ENCODE peak calls at places on chromosomes 13 and 19, in ten cellular contexts. D is Calu3, I is neural crest cell, S is tibial nerve, U is ascending aorta, N is lower leg skin, T is fibroblast of lung, C is transverse colon, A is foreskin fibroblast, R is HCT116. W is an unnamed sample.

GRCh38 chr13:93079294-93079693 is 147.3 kb upstream of the GPC6 start:
- DNase-seq in D (no peak), I (no peak), S (no peak), U (no peak), N (no peak), T (peak; percentile 76), C (no peak), A (peak; percentile 0), R (no peak), W (peak; percentile 39)

GRCh38 chr13:41751277-41751676 is 209.6 kb downstream of the VWA8 start:
- DNase-seq in D (no peak), I (no peak), S (no peak), U (no peak), N (no peak), T (peak; percentile 74), C (no peak), A (peak; percentile 12), R (no peak), W (no peak)

GRCh38 chr13:46146898-46147297 is 35.1 kb downstream of the LCP1 start:
- DNase-seq in D (no peak), I (peak; percentile 26), S (no peak), U (no peak), N (no peak), T (no peak), C (no peak), A (peak; percentile 19), R (no peak), W (no peak)

GRCh38 chr19:1942078-1942933 is 1.3 kb downstream of the CSNK1G2 start:
- DNase-seq in D (peak; percentile 75), I (peak; percentile 70), S (peak; percentile 60), U (peak; percentile 89), N (peak; percentile 43), T (peak; percentile 73), C (peak; percentile 86), A (peak; percentile 51), R (no peak), W (peak; percentile 78)

GRCh38 chr19:49936549-49936948 is 7.2 kb upstream of the NUP62 start:
- DNase-seq in D (no peak), I (no peak), S (no peak), U (no peak), N (no peak), T (no peak), C (no peak), A (no peak), R (no peak), W (no peak)

GRCh38 chr13:106230450-106230849 is 305.0 kb downstream of the EFNB2 start:
- DNase-seq in D (no peak), I (no peak), S (no peak), U (no peak), N (no peak), T (peak; percentile 59), C (no peak), A (peak; percentile 42), R (no peak), W (peak; percentile 84)

GRCh38 chr19:40279761-40280607 is 5.2 kb downstream of the AKT2 start:
- DNase-seq in D (no peak), I (no peak), S (no peak), U (no peak), N (no peak), T (no peak), C (no peak), A (no peak), R (no peak), W (no peak)

GRCh38 chr13:35354305-35354704 is 122.2 kb downstream of the MAB21L1 start:
- DNase-seq in D (no peak), I (no peak), S (no peak), U (no peak), N (no peak), T (no peak), C (no peak), A (no peak), R (no peak), W (no peak)

GRCh38 chr13:73273737-73274136 is 214.9 kb downstream of the KLF5 start:
- DNase-seq in D (no peak), I (no peak), S (no peak), U (no peak), N (no peak), T (peak; percentile 97), C (no peak), A (peak; percentile 2), R (no peak), W (no peak)

GRCh38 chr19:14686411-14686810 is 3.4 kb upstream of the ZNF333 start:
- DNase-seq in D (peak; percentile 13), I (no peak), S (no peak), U (no peak), N (no peak), T (no peak), C (peak; percentile 17), A (peak; percentile 1), R (peak; percentile 29), W (peak; percentile 35)
- TF ChIP-seq CTCF in D (no peak), I (peak; percentile 47), S (no peak), U (no peak), N (no peak), T (peak; percentile 22), C (peak; percentile 32), A (peak; percentile 10), R (no peak), W (peak; percentile 23)

GRCh38 chr13:108980237-108980636 is 350.8 kb downstream of the MYO16 start:
- DNase-seq in D (no peak), I (no peak), S (no peak), U (no peak), N (no peak), T (no peak), C (no peak), A (no peak), R (no peak), W (no peak)

DNA sequence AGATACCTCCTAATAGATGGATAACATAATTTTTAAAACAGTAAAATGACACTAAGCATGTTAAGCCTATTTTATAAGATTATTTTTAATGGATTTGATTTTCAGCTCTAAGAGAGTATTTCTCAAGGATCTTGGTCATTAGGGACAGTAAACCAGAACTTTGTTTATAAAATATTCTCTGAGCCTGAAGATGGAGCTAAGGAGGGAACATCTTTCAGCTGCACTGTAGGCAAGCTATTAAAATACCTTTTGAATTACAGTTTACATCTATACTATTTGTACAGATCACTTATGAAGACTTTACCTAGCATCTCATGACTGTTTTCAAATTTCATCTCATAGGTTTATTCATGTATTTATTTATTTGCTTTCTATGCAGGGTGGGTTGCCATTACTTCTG is 345.3 kb downstream of the MYO16 start:
- DNase-seq in D (no peak), I (no peak), S (no peak), U (no peak), N (no peak), T (no peak), C (no peak), A (no peak), R (no peak), W (no peak)
- TF ChIP-seq CTCF in D (no peak), I (no peak), S (no peak), U (no peak), N (no peak), T (no peak), C (no peak), A (no peak), R (no peak), W (no peak)

DNA sequence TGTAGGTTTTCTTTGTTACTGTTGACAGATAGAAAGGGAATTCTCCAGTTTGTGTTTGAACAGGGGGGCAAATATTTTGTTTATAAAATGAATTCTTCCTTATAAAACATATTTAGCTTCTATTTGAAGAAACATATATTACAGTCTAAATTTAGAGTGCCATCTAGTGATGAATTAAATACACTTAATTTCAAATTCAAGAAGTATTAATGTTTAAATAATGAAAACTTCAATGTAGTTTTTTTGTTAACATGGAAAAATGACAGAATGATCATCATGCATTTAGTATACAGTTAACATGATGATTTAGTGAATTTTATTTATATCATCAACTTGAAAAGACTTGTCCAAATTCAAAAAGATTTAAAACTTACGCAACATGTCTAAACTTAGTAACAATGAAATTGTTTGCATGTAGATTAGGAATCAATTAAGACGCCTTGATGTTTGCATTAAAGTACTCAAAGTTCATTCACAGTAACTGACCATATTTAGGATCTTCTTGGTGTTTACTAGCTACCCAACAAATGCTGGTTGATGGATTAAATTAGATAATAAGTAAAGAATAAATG is 765.9 kb upstream of the SLITRK1 start:
- DNase-seq in D (no peak), I (no peak), S (no peak), U (no peak), N (no peak), T (no peak), C (no peak), A (no peak), R (no peak), W (peak; percentile 6)
- TF ChIP-seq CTCF in D (no peak), I (peak; percentile 55), S (no peak), U (no peak), N (no peak), T (no peak), C (no peak), A (no peak), R (no peak), W (peak; percentile 27)

GRCh38 chr19:41753159-41753558 is 2.2 kb upstream of the CEACAM6 start:
- DNase-seq in D (peak; percentile 89), I (peak; percentile 25), S (peak; percentile 7), U (no peak), N (peak; percentile 17), T (no peak), C (peak; percentile 83), A (peak; percentile 2), R (peak; percentile 34), W (peak; percentile 65)
- TF ChIP-seq CTCF in D (peak; percentile 96), I (peak; percentile 67), S (no peak), U (peak; percentile 16), N (no peak), T (peak; percentile 52), C (peak; percentile 81), A (peak; percentile 63), R (peak; percentile 94), W (peak; percentile 62)

DNA sequence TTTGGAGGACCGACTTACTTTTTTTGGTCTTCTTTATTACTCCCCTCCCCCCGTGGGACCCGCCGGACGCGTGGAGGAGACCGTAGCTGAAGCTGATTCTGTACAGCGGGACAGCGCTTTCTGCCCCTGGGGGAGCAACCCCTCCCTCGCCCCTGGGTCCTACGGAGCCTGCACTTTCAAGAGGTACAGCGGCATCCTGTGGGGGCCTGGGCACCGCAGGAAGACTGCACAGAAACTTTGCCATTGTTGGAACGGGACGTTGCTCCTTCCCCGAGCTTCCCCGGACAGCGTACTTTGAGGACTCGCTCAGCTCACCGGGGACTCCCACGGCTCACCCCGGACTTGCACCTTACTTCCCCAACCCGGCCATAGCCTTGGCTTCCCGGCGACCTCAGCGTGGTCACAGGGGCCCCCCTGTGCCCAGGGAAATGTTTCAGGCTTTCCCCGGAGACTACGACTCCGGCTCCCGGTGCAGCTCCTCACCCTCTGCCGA is 409 bp downstream of the FOSB start:
- DNase-seq in D (peak; percentile 58), I (peak; percentile 19), S (peak; percentile 26), U (no peak), N (no peak), T (no peak), C (peak; percentile 48), A (no peak), R (no peak), W (peak; percentile 47)
- TF ChIP-seq CTCF in D (no peak), I (no peak), S (no peak), U (no peak), N (no peak), T (no peak), C (no peak), A (no peak), R (no peak), W (no peak)

DNA sequence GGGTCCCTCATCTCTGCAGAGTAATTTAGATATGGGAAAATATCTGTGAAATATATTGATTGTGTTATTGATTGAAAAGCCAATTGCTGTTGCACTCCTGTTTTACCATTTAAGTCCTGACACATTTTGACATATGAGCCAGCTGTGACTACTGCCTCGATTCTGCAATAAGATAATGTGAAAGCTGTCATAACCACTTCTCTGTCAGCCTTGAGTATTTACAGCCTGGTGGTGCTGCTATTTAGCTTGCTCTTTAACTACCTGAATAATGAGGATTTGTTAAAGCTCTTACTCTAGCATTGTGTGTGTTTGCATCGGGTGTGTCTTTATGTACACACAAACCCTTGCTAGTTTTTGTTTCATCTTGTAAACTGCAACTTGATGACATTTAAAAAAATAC is 550.0 kb downstream of the DACH1 start:
- DNase-seq in D (no peak), I (no peak), S (no peak), U (no peak), N (no peak), T (no peak), C (no peak), A (no peak), R (no peak), W (no peak)
- TF ChIP-seq CTCF in D (no peak), I (no peak), S (no peak), U (no peak), N (no peak), T (no peak), C (no peak), A (no peak), R (no peak), W (no peak)